ENCODE peak calls at places on chromosomes 4 and X, in four cellular contexts. One of them, this sample, is unnamed.

GRCh38 chr4:38179690-38180299 is 219.6 kb downstream of the PTTG2 start:
- DNase-seq in type B pancreatic cell: peak; percentile 79
- DNase-seq in activated T-helper 1 cell treated with anti-CD3 and anti-CD28 coated beads, Interleukin-2, amount 50 U/mL, for 16 hours: peak; percentile 63
- DNase-seq in colonic mucosa: peak; percentile 88
- DNase-seq in this sample: peak; percentile 87

GRCh38 chrX:43500996-43501694 is 155.0 kb upstream of the MAOA start:
- DNase-seq in colonic mucosa: no peak
- DNase-seq in type B pancreatic cell: no peak
- DNase-seq in activated T-helper 1 cell treated with anti-CD3 and anti-CD28 coated beads, Interleukin-2, amount 50 U/mL, for 16 hours: no peak
- DNase-seq in this sample: no peak

GRCh38 chr4:7970031-7970946 is 30.6 kb upstream of the AFAP1 start:
- DNase-seq in type B pancreatic cell: no peak
- DNase-seq in activated T-helper 1 cell treated with anti-CD3 and anti-CD28 coated beads, Interleukin-2, amount 50 U/mL, for 16 hours: no peak
- DNase-seq in colonic mucosa: peak; percentile 82
- DNase-seq in this sample: peak; percentile 42

GRCh38 chr4:65071532-65071931 is 598.8 kb downstream of the EPHA5 start:
- DNase-seq in activated T-helper 1 cell treated with anti-CD3 and anti-CD28 coated beads, Interleukin-2, amount 50 U/mL, for 16 hours: no peak
- DNase-seq in type B pancreatic cell: no peak
- DNase-seq in colonic mucosa: no peak
- DNase-seq in this sample: no peak

GRCh38 chrX:63354484-63354883 is 3.4 kb upstream of the SPIN4 start:
- DNase-seq in type B pancreatic cell: no peak
- DNase-seq in colonic mucosa: no peak
- DNase-seq in activated T-helper 1 cell treated with anti-CD3 and anti-CD28 coated beads, Interleukin-2, amount 50 U/mL, for 16 hours: no peak
- DNase-seq in this sample: no peak

GRCh38 chrX:150870487-150871340 is 27.8 kb downstream of the CD99L2 start:
- DNase-seq in type B pancreatic cell: no peak
- DNase-seq in activated T-helper 1 cell treated with anti-CD3 and anti-CD28 coated beads, Interleukin-2, amount 50 U/mL, for 16 hours: no peak
- DNase-seq in colonic mucosa: no peak
- DNase-seq in this sample: no peak

GRCh38 chr4:55866973-55867574 is 13.6 kb downstream of the EXOC1 start:
- DNase-seq in colonic mucosa: no peak
- DNase-seq in activated T-helper 1 cell treated with anti-CD3 and anti-CD28 coated beads, Interleukin-2, amount 50 U/mL, for 16 hours: no peak
- DNase-seq in type B pancreatic cell: no peak
- DNase-seq in this sample: no peak

GRCh38 chrX:13140007-13140406 is 95.6 kb upstream of the FAM9C start:
- DNase-seq in type B pancreatic cell: no peak
- DNase-seq in activated T-helper 1 cell treated with anti-CD3 and anti-CD28 coated beads, Interleukin-2, amount 50 U/mL, for 16 hours: no peak
- DNase-seq in colonic mucosa: no peak
- DNase-seq in this sample: no peak

GRCh38 chr4:73341454-73341853 is 62.6 kb upstream of the ALB start:
- DNase-seq in colonic mucosa: peak; percentile 30
- DNase-seq in activated T-helper 1 cell treated with anti-CD3 and anti-CD28 coated beads, Interleukin-2, amount 50 U/mL, for 16 hours: no peak
- DNase-seq in type B pancreatic cell: no peak
- DNase-seq in this sample: peak; percentile 50

GRCh38 chr4:982814-983213 is 4.0 kb upstream of the IDUA start:
- DNase-seq in activated T-helper 1 cell treated with anti-CD3 and anti-CD28 coated beads, Interleukin-2, amount 50 U/mL, for 16 hours: no peak
- DNase-seq in colonic mucosa: no peak
- DNase-seq in type B pancreatic cell: no peak
- DNase-seq in this sample: no peak

This sample was measured in stomach.